ENCODE peak calls at places on chromosome 10, in four cellular contexts. L, W, R and H are unnamed samples.

GRCh38 chr10:22246680-22247391 is 29.0 kb upstream of the EBLN1 start:
- DNase-seq in L (peak; percentile 98), R (no peak), W (no peak), H (no peak)

GRCh38 chr10:29949411-29950011 is 109.9 kb downstream of the JCAD start:
- DNase-seq in R (no peak), L (peak; percentile 95), W (no peak), H (no peak)

GRCh38 chr10:12214763-12215218 is 18.8 kb downstream of the CDC123 start:
- DNase-seq in R (no peak), W (no peak), L (peak; percentile 73), H (no peak)

GRCh38 chr10:60549686-60550085 is 160.0 kb upstream of the ANK3 start:
- DNase-seq in L (peak; percentile 32), W (no peak), R (no peak), H (no peak)

GRCh38 chr10:23053036-23053435 is 42.3 kb upstream of the MSRB2 start:
- DNase-seq in R (no peak), L (peak; percentile 61), W (no peak), H (no peak)

GRCh38 chr10:15486404-15486803 is 115.3 kb upstream of the FAM171A1 start:
- DNase-seq in L (peak; percentile 86), R (no peak), W (no peak), H (no peak)

GRCh38 chr10:75633568-75633967 is 202.1 kb downstream of the LRMDA start:
- DNase-seq in L (no peak), W (no peak), R (no peak), H (no peak)

GRCh38 chr10:77723376-77723775 is 85.8 kb upstream of the KCNMA1 start:
- DNase-seq in L (no peak), R (no peak), W (no peak), H (no peak)

GRCh38 chr10:43299579-43299978 is 32.7 kb upstream of the RASGEF1A start:
- DNase-seq in L (no peak), R (no peak), W (no peak), H (no peak)

GRCh38 chr10:71366710-71367109 is 30.0 kb upstream of the CDH23 start:
- DNase-seq in W (no peak), L (no peak), R (no peak), H (peak; percentile 74)

GRCh38 chr10:52443419-52444388 is 129.6 kb downstream of the DKK1 start:
- DNase-seq in L (peak; percentile 93), R (no peak), W (no peak), H (no peak)

GRCh38 chr10:98170249-98171117 is 36.0 kb downstream of the R3HCC1L start:
- DNase-seq in W (no peak), R (no peak), L (peak; percentile 62), H (no peak)

GRCh38 chr10:1290071-1290471 is 233.9 kb downstream of the WDR37 start:
- DNase-seq in R (no peak), L (no peak), W (no peak), H (no peak)

GRCh38 chr10:49593564-49593875 is 16.6 kb upstream of the SLC18A3 start:
- DNase-seq in L (no peak), R (no peak), W (no peak), H (no peak)

GRCh38 chr10:63268139-63268797 is 135.1 kb downstream of the NRBF2 start:
- DNase-seq in W (no peak), L (peak; percentile 68), R (no peak), H (no peak)

GRCh38 chr10:124696446-124697392 is 47.5 kb downstream of the FAM53B start:
- DNase-seq in W (no peak), R (peak; percentile 52), L (no peak), H (no peak)

GRCh38 chr10:116113721-116114501 is 159.1 kb downstream of the GFRA1 start:
- DNase-seq in W (no peak), R (no peak), L (no peak), H (no peak)

GRCh38 chr10:543131-543530 is 146.3 kb downstream of the DIP2C start:
- DNase-seq in R (no peak), L (no peak), W (no peak), H (no peak)

GRCh38 chr10:124026337-124026939 is 67.0 kb downstream of the CHST15 start:
- DNase-seq in L (no peak), R (no peak), W (no peak), H (no peak)

GRCh38 chr10:52729259-52730104 is 43.1 kb downstream of the MBL2 start:
- DNase-seq in W (no peak), L (peak; percentile 61), R (no peak), H (no peak)

GRCh38 chr10:67045404-67045803 is 119.6 kb downstream of the LRRTM3 start:
- DNase-seq in R (no peak), W (no peak), L (no peak), H (no peak)

GRCh38 chr10:79380125-79380917 is 33.1 kb downstream of the PPIF start:
- DNase-seq in L (peak; percentile 88), R (no peak), W (no peak), H (no peak)

GRCh38 chr10:80599424-80599847 is 61.7 kb downstream of the SH2D4B start:
- DNase-seq in R (peak; percentile 76), L (peak; percentile 76), W (no peak), H (peak; percentile 61)

GRCh38 chr10:83897626-83898025 is 241.7 kb upstream of the GHITM start:
- DNase-seq in R (no peak), W (no peak), L (no peak), H (no peak)

GRCh38 chr10:75015440-75015839 is 96.0 kb upstream of the SAMD8 start:
- DNase-seq in R (no peak), W (no peak), L (no peak), H (no peak)

GRCh38 chr10:72292223-72292691 is 18.5 kb downstream of the DDIT4 start:
- DNase-seq in W (no peak), L (no peak), R (no peak), H (no peak)

GRCh38 chr10:71708301-71708703 is 11.3 kb downstream of the C10orf105 start:
- DNase-seq in R (peak; percentile 81), W (no peak), L (peak; percentile 53), H (no peak)

GRCh38 chr10:11225935-11226334 is 208.3 kb downstream of the CELF2 start:
- DNase-seq in W (no peak), L (no peak), R (no peak), H (peak; percentile 91)

GRCh38 chr10:4511559-4511958 is 314.4 kb upstream of the AKR1E2 start:
- DNase-seq in L (no peak), W (no peak), R (no peak), H (no peak)

GRCh38 chr10:86793696-86794095 is 37.3 kb downstream of the BMPR1A start:
- DNase-seq in L (no peak), W (no peak), R (no peak), H (no peak)

GRCh38 chr10:3485287-3485686 is 299.7 kb downstream of the KLF6 start:
- DNase-seq in W (no peak), R (no peak), L (no peak), H (peak; percentile 63)

GRCh38 chr10:91665842-91666241 is 33.0 kb upstream of the PPP1R3C start:
- DNase-seq in W (no peak), L (no peak), R (no peak), H (no peak)

GRCh38 chr10:88728107-88728763 is 22.2 kb downstream of the LIPK start:
- DNase-seq in L (peak; percentile 17), W (no peak), R (peak; percentile 68), H (peak; percentile 57)

GRCh38 chr10:131402771-131403723 is 91.5 kb upstream of the TCERG1L start:
- DNase-seq in R (no peak), L (no peak), W (no peak), H (no peak)

GRCh38 chr10:6674282-6674681 is 94.2 kb upstream of the PRKCQ start:
- DNase-seq in L (no peak), W (no peak), R (no peak), H (no peak)

GRCh38 chr10:6678211-6678803 is 98.2 kb upstream of the PRKCQ start:
- DNase-seq in W (no peak), L (peak; percentile 65), R (no peak), H (peak; percentile 54)
- TF ChIP-seq CTCF in W (peak; percentile 35), L (peak; percentile 78), R (peak; percentile 75), H (peak; percentile 84)

GRCh38 chr10:109343293-109343692 is 580.0 kb downstream of the XPNPEP1 start:
- DNase-seq in R (no peak), W (no peak), L (no peak), H (no peak)
- TF ChIP-seq CTCF in R (no peak), W (no peak), L (no peak), H (no peak)

GRCh38 chr10:102628451-102628911 is 15.8 kb upstream of the TRIM8 start:
- DNase-seq in W (no peak), R (peak; percentile 80), L (peak; percentile 47), H (no peak)
- TF ChIP-seq CTCF in W (no peak), R (peak; percentile 5), L (peak; percentile 26), H (no peak)

GRCh38 chr10:103710490-103710889 is 144.9 kb downstream of the SH3PXD2A start:
- DNase-seq in W (no peak), L (no peak), R (no peak), H (no peak)

GRCh38 chr10:103712146-103712545 is 143.2 kb downstream of the SH3PXD2A start:
- DNase-seq in W (no peak), R (no peak), L (no peak), H (no peak)

GRCh38 chr10:103709341-103709920 is 145.9 kb downstream of the SH3PXD2A start:
- DNase-seq in W (no peak), R (no peak), L (peak; percentile 41), H (no peak)

GRCh38 chr10:103712898-103713498 is 142.4 kb downstream of the SH3PXD2A start:
- DNase-seq in L (peak; percentile 83), W (peak; percentile 82), R (no peak), H (peak; percentile 67)

GRCh38 chr10:103711351-103711994 is 143.9 kb downstream of the SH3PXD2A start:
- DNase-seq in R (no peak), W (no peak), L (no peak), H (no peak)
- TF ChIP-seq CTCF in R (no peak), W (peak; percentile 23), L (peak; percentile 15), H (no peak)

DNA sequence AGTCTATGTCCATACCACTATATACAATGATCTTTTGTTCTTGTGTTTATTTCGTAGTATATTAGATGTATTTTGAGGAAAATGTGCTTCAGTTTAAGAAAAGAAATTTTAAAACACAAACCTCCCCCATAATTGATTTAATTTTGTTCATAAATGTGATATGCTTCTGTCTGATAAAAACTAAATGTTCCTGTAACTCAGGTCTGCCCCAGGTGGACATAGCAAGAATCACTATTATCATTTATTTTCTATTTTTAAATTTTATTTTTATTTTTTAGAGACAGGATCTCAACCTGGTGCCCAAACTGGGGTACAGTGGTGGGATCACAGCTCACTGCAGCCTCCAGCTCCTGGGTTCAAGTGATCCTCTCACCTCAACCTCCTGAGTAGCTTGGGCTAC is 43.2 kb downstream of the BEND7 start:
- DNase-seq in W (no peak), R (no peak), L (peak; percentile 6), H (no peak)
- TF ChIP-seq CTCF in W (no peak), R (no peak), L (peak; percentile 32), H (peak; percentile 23)